ENCODE peak calls at places on chromosomes 1 and 21, in nine cellular contexts. One of them, this sample, is unnamed.

GRCh38 chr1:30928171-30928570 is 19.6 kb upstream of the SDC3 start:
- DNase-seq in chondrocyte: no peak
- DNase-seq in sigmoid colon: no peak
- DNase-seq in NCI-H1092: no peak
- DNase-seq in T-cell: no peak
- DNase-seq in breast epithelium: no peak
- DNase-seq in Ammon's horn: no peak
- DNase-seq in ACHN: no peak
- DNase-seq in activated naive CD4-positive, alpha-beta T cell treated with anti-CD3 and anti-CD28 coated beads, Interleukin-2, amount 50 U/mL, for 16 hours: no peak
- DNase-seq in this sample: no peak

GRCh38 chr1:240687820-240688219 is 75.9 kb upstream of the GREM2 start:
- DNase-seq in chondrocyte: no peak
- DNase-seq in sigmoid colon: no peak
- DNase-seq in NCI-H1092: no peak
- DNase-seq in T-cell: no peak
- DNase-seq in breast epithelium: peak; percentile 24
- DNase-seq in Ammon's horn: no peak
- DNase-seq in ACHN: no peak
- DNase-seq in activated naive CD4-positive, alpha-beta T cell treated with anti-CD3 and anti-CD28 coated beads, Interleukin-2, amount 50 U/mL, for 16 hours: no peak
- DNase-seq in this sample: no peak

GRCh38 chr1:31702836-31703404 is 897 bp downstream of the COL16A1 start:
- DNase-seq in chondrocyte: no peak
- DNase-seq in sigmoid colon: peak; percentile 65
- DNase-seq in NCI-H1092: no peak
- DNase-seq in T-cell: no peak
- DNase-seq in breast epithelium: no peak
- DNase-seq in Ammon's horn: no peak
- DNase-seq in ACHN: no peak
- DNase-seq in activated naive CD4-positive, alpha-beta T cell treated with anti-CD3 and anti-CD28 coated beads, Interleukin-2, amount 50 U/mL, for 16 hours: no peak
- DNase-seq in this sample: no peak

GRCh38 chr21:37742532-37742931 is 173.7 kb downstream of the KCNJ6 start:
- DNase-seq in chondrocyte: no peak
- DNase-seq in sigmoid colon: no peak
- DNase-seq in NCI-H1092: peak; percentile 25
- DNase-seq in T-cell: no peak
- DNase-seq in breast epithelium: no peak
- DNase-seq in Ammon's horn: no peak
- DNase-seq in ACHN: no peak
- DNase-seq in activated naive CD4-positive, alpha-beta T cell treated with anti-CD3 and anti-CD28 coated beads, Interleukin-2, amount 50 U/mL, for 16 hours: no peak
- DNase-seq in this sample: no peak

GRCh38 chr1:41428736-41429640 is 55.5 kb downstream of the EDN2 start:
- DNase-seq in chondrocyte: no peak
- DNase-seq in sigmoid colon: no peak
- DNase-seq in NCI-H1092: no peak
- DNase-seq in T-cell: no peak
- DNase-seq in breast epithelium: no peak
- DNase-seq in Ammon's horn: no peak
- DNase-seq in ACHN: no peak
- DNase-seq in activated naive CD4-positive, alpha-beta T cell treated with anti-CD3 and anti-CD28 coated beads, Interleukin-2, amount 50 U/mL, for 16 hours: no peak
- DNase-seq in this sample: no peak

GRCh38 chr1:121558514-121558913 is 373.7 kb downstream of the SRGAP2C start:
- DNase-seq in chondrocyte: no peak
- DNase-seq in sigmoid colon: no peak
- DNase-seq in NCI-H1092: no peak
- DNase-seq in T-cell: no peak
- DNase-seq in breast epithelium: no peak
- DNase-seq in Ammon's horn: peak; percentile 22
- DNase-seq in ACHN: peak; percentile 10
- DNase-seq in activated naive CD4-positive, alpha-beta T cell treated with anti-CD3 and anti-CD28 coated beads, Interleukin-2, amount 50 U/mL, for 16 hours: no peak
- DNase-seq in this sample: no peak

GRCh38 chr21:35933466-35933865 is 126.9 kb downstream of the SETD4 start:
- DNase-seq in chondrocyte: no peak
- DNase-seq in sigmoid colon: peak; percentile 86
- DNase-seq in NCI-H1092: no peak
- DNase-seq in T-cell: no peak
- DNase-seq in breast epithelium: no peak
- DNase-seq in Ammon's horn: peak; percentile 32
- DNase-seq in ACHN: peak; percentile 69
- DNase-seq in activated naive CD4-positive, alpha-beta T cell treated with anti-CD3 and anti-CD28 coated beads, Interleukin-2, amount 50 U/mL, for 16 hours: no peak
- DNase-seq in this sample: no peak

GRCh38 chr1:178086294-178087255 is 7.3 kb upstream of the RASAL2 start:
- DNase-seq in chondrocyte: no peak
- DNase-seq in sigmoid colon: no peak
- DNase-seq in NCI-H1092: no peak
- DNase-seq in T-cell: no peak
- DNase-seq in breast epithelium: no peak
- DNase-seq in Ammon's horn: peak; percentile 76
- DNase-seq in ACHN: no peak
- DNase-seq in activated naive CD4-positive, alpha-beta T cell treated with anti-CD3 and anti-CD28 coated beads, Interleukin-2, amount 50 U/mL, for 16 hours: no peak
- DNase-seq in this sample: no peak

GRCh38 chr1:109802136-109802900 is 38.6 kb upstream of the EPS8L3 start:
- DNase-seq in chondrocyte: peak; percentile 53
- DNase-seq in sigmoid colon: no peak
- DNase-seq in NCI-H1092: no peak
- DNase-seq in T-cell: peak; percentile 53
- DNase-seq in breast epithelium: no peak
- DNase-seq in Ammon's horn: peak; percentile 47
- DNase-seq in ACHN: no peak
- DNase-seq in activated naive CD4-positive, alpha-beta T cell treated with anti-CD3 and anti-CD28 coated beads, Interleukin-2, amount 50 U/mL, for 16 hours: peak; percentile 34
- DNase-seq in this sample: peak; percentile 35

GRCh38 chr1:115158181-115158580 is 68.9 kb upstream of the TSPAN2 start:
- DNase-seq in chondrocyte: no peak
- DNase-seq in sigmoid colon: no peak
- DNase-seq in NCI-H1092: no peak
- DNase-seq in T-cell: no peak
- DNase-seq in breast epithelium: no peak
- DNase-seq in Ammon's horn: no peak
- DNase-seq in ACHN: no peak
- DNase-seq in activated naive CD4-positive, alpha-beta T cell treated with anti-CD3 and anti-CD28 coated beads, Interleukin-2, amount 50 U/mL, for 16 hours: no peak
- DNase-seq in this sample: no peak

GRCh38 chr1:29310616-29311180 is 74.4 kb downstream of the PTPRU start:
- DNase-seq in chondrocyte: peak; percentile 21
- DNase-seq in sigmoid colon: no peak
- DNase-seq in NCI-H1092: no peak
- DNase-seq in T-cell: no peak
- DNase-seq in breast epithelium: no peak
- DNase-seq in Ammon's horn: no peak
- DNase-seq in ACHN: no peak
- DNase-seq in activated naive CD4-positive, alpha-beta T cell treated with anti-CD3 and anti-CD28 coated beads, Interleukin-2, amount 50 U/mL, for 16 hours: no peak
- DNase-seq in this sample: no peak

GRCh38 chr1:182713939-182714338 is 29.6 kb upstream of the RGS8 start:
- DNase-seq in chondrocyte: no peak
- DNase-seq in sigmoid colon: no peak
- DNase-seq in NCI-H1092: no peak
- DNase-seq in T-cell: no peak
- DNase-seq in breast epithelium: no peak
- DNase-seq in Ammon's horn: no peak
- DNase-seq in ACHN: no peak
- DNase-seq in activated naive CD4-positive, alpha-beta T cell treated with anti-CD3 and anti-CD28 coated beads, Interleukin-2, amount 50 U/mL, for 16 hours: no peak
- DNase-seq in this sample: no peak

GRCh38 chr1:2911391-2912178 is 109.7 kb upstream of the ACTRT2 start:
- DNase-seq in chondrocyte: no peak
- DNase-seq in sigmoid colon: no peak
- DNase-seq in NCI-H1092: no peak
- DNase-seq in T-cell: no peak
- DNase-seq in breast epithelium: no peak
- DNase-seq in Ammon's horn: peak; percentile 47
- DNase-seq in ACHN: no peak
- DNase-seq in activated naive CD4-positive, alpha-beta T cell treated with anti-CD3 and anti-CD28 coated beads, Interleukin-2, amount 50 U/mL, for 16 hours: no peak
- DNase-seq in this sample: no peak

GRCh38 chr1:9904571-9904970 is 5.5 kb downstream of the CTNNBIP1 start:
- DNase-seq in chondrocyte: no peak
- DNase-seq in sigmoid colon: no peak
- DNase-seq in NCI-H1092: no peak
- DNase-seq in T-cell: no peak
- DNase-seq in breast epithelium: no peak
- DNase-seq in Ammon's horn: no peak
- DNase-seq in ACHN: no peak
- DNase-seq in activated naive CD4-positive, alpha-beta T cell treated with anti-CD3 and anti-CD28 coated beads, Interleukin-2, amount 50 U/mL, for 16 hours: no peak
- DNase-seq in this sample: no peak